ENCODE peak calls at places on chromosomes 6 and 20, in four cellular contexts. E is PC-3; C is activated CD4-positive, alpha-beta T cell treated with anti-CD3 and anti-CD28 coated beads for 4 hours; T is MM.1S. L is an unnamed sample.

GRCh38 chr20:17644451-17644850 is 37.6 kb downstream of the RRBP1 start:
- DNase-seq in T (no peak), C (no peak), E (no peak), L (no peak)

GRCh38 chr6:134187751-134188150 is 130.2 kb downstream of the SGK1 start:
- DNase-seq in C (no peak), E (no peak), T (no peak), L (no peak)

GRCh38 chr20:23646106-23646958 is 8.6 kb upstream of the CST3 start:
- DNase-seq in T (no peak), C (no peak), E (peak), L (no peak)

GRCh38 chr6:44456070-44456965 is 68.8 kb downstream of the CDC5L start:
- DNase-seq in T (peak), C (peak), E (peak), L (peak)

GRCh38 chr20:2798814-2799213 is 1.6 kb downstream of the CPXM1 start:
- DNase-seq in C (no peak), T (no peak), E (no peak), L (no peak)

GRCh38 chr6:39787322-39787721 is 4.9 kb upstream of the DAAM2 start:
- DNase-seq in E (no peak), C (no peak), T (no peak), L (no peak)

GRCh38 chr6:108966855-108967755 is 118.9 kb downstream of the ARMC2 start:
- DNase-seq in C (peak), E (peak), T (no peak), L (peak)

GRCh38 chr6:163773646-163774045 is 359.1 kb downstream of the QKI start:
- DNase-seq in T (no peak), E (no peak), C (no peak), L (no peak)

GRCh38 chr6:32836873-32837272 is 1.7 kb downstream of the TAP2 start:
- DNase-seq in C (no peak), E (no peak), T (no peak), L (no peak)

GRCh38 chr6:15341311-15341710 is 95.4 kb downstream of the JARID2 start:
- DNase-seq in T (no peak), E (peak), C (no peak), L (no peak)

GRCh38 chr20:47762699-47763098 is 22.6 kb downstream of the SULF2 start:
- DNase-seq in T (no peak), C (no peak), E (no peak), L (no peak)

GRCh38 chr20:60095456-60095855 is 137.2 kb downstream of the CDH26 start:
- DNase-seq in T (no peak), E (no peak), C (no peak), L (no peak)

GRCh38 chr6:79832723-79833122 is 114.6 kb downstream of the ELOVL4 start:
- DNase-seq in C (no peak), T (no peak), E (no peak), L (no peak)

GRCh38 chr6:107666084-107666981 is 157.8 kb downstream of the SCML4 start:
- DNase-seq in C (no peak), T (no peak), E (peak), L (no peak)

GRCh38 chr6:7542065-7542877 is 800 bp downstream of the DSP start:
- DNase-seq in T (no peak), E (peak), C (no peak), L (no peak)

GRCh38 chr6:5398530-5398929 is 137.2 kb downstream of the FARS2 start:
- DNase-seq in E (peak), T (peak), C (no peak), L (peak)

GRCh38 chr6:167893416-167893815 is 66.7 kb downstream of the AFDN start:
- DNase-seq in C (no peak), E (peak), T (no peak), L (no peak)

GRCh38 chr6:39686980-39687379 is 38.2 kb downstream of the KIF6 start:
- DNase-seq in E (no peak), T (no peak), C (no peak), L (no peak)

GRCh38 chr20:53884859-53885654 is 185.3 kb downstream of the BCAS1 start:
- DNase-seq in E (peak), C (peak), T (no peak), L (peak)

GRCh38 chr6:134840086-134840485 is 109.8 kb downstream of the ALDH8A1 start:
- DNase-seq in T (no peak), C (no peak), E (no peak), L (no peak)

GRCh38 chr6:45438849-45439406 is 61.2 kb upstream of the SUPT3H start:
- DNase-seq in C (no peak), E (peak), T (no peak), L (no peak)

GRCh38 chr6:126176266-126176665 is 163.6 kb upstream of the CENPW start:
- DNase-seq in C (no peak), E (peak), T (no peak), L (no peak)

GRCh38 chr20:23249541-23249940 is 101.0 kb upstream of the NXT1 start:
- DNase-seq in E (no peak), T (no peak), C (no peak), L (no peak)

GRCh38 chr6:20846602-20847028 is 312.4 kb downstream of the CDKAL1 start:
- DNase-seq in C (no peak), E (peak), T (no peak), L (no peak)

GRCh38 chr20:58647814-58648501 is 3.1 kb upstream of the STX16 start:
- DNase-seq in T (no peak), E (peak), C (no peak), L (no peak)

GRCh38 chr6:78935561-78935960 is 68.2 kb downstream of the IRAK1BP1 start:
- DNase-seq in E (no peak), C (no peak), T (no peak), L (no peak)

GRCh38 chr6:20665290-20665689 is 131.0 kb downstream of the CDKAL1 start:
- DNase-seq in E (no peak), T (no peak), C (no peak), L (no peak)

GRCh38 chr20:48679603-48680002 is 148.2 kb downstream of the PREX1 start:
- DNase-seq in C (no peak), E (peak), T (no peak), L (no peak)

GRCh38 chr20:61056627-61057312 is 195.3 kb upstream of the CDH4 start:
- DNase-seq in C (no peak), T (no peak), E (no peak), L (no peak)

GRCh38 chr6:43878823-43879495 is 108.9 kb downstream of the VEGFA start:
- DNase-seq in T (no peak), E (peak), C (no peak), L (no peak)